ENCODE peak calls at places on chromosome 6, in six cellular contexts. K is left lung; P is left ventricle myocardium inferior; B is endodermal cell; Y is body of pancreas; V is CD4-positive, alpha-beta memory T cell. A is an unnamed sample. For H3K4me1, the result is how much of the 10 kb centered on the place peaks cover.

GRCh38 chr6:55445648-55446204 is 118.5 kb downstream of the GFRAL start:
- DNase-seq in K (no peak), P (no peak), B (no peak), Y (no peak), V (no peak), A (no peak)

GRCh38 chr6:166318227-166318626 is 10.0 kb upstream of the PRR18 start:
- DNase-seq in K (no peak), P (no peak), B (peak), Y (no peak), V (no peak), A (no peak)

GRCh38 chr6:52108128-52108527 is 20.7 kb upstream of the PKHD1 start:
- DNase-seq in K (no peak), P (no peak), B (peak), Y (no peak), V (no peak), A (no peak)

GRCh38 chr6:138393871-138394783 is 9.9 kb upstream of the HEBP2 start:
- DNase-seq in K (no peak), P (no peak), B (no peak), Y (no peak), V (no peak), A (no peak)

GRCh38 chr6:161837449-161837735 is 563.5 kb upstream of the AGPAT4 start:
- DNase-seq in K (no peak), P (no peak), B (no peak), Y (no peak), V (no peak), A (no peak)

GRCh38 chr6:138765896-138766487 is 7.6 kb upstream of the CCDC28A start:
- DNase-seq in K (no peak), P (no peak), B (no peak), Y (peak), V (peak), A (no peak)

GRCh38 chr6:6943411-6943810 is 164.3 kb upstream of the RREB1 start:
- DNase-seq in K (no peak), P (no peak), B (no peak), Y (no peak), V (no peak), A (no peak)

GRCh38 chr6:143167224-143167623 is 106.5 kb downstream of the AIG1 start:
- DNase-seq in K (no peak), P (no peak), B (no peak), Y (no peak), V (no peak), A (no peak)

GRCh38 chr6:41531591-41532582 is 14.3 kb upstream of the FOXP4 start:
- DNase-seq in K (no peak), P (no peak), B (peak), Y (no peak), V (peak), A (no peak)

GRCh38 chr6:33072508-33073100 is 845 bp downstream of the HLA-DPA1 start:
- DNase-seq in K (no peak), P (no peak), B (no peak), Y (no peak), V (no peak), A (no peak)
- H3K4me1 ChIP-seq in K (half or more), P (under half), B (under half), Y (under half), V (under half), A (under half)

GRCh38 chr6:144583614-144583954 is 298.4 kb downstream of the UTRN start:
- DNase-seq in K (no peak), P (no peak), B (no peak), Y (no peak), V (no peak), A (no peak)
- H3K4me1 ChIP-seq in K (under half), P (under half), B (under half), Y (under half), V (under half), A (under half)

GRCh38 chr6:324116-324728 is 31.9 kb downstream of the DUSP22 start:
- DNase-seq in K (no peak), P (no peak), B (peak), Y (no peak), V (no peak), A (no peak)

GRCh38 chr6:323730-324088 is 31.4 kb downstream of the DUSP22 start:
- DNase-seq in K (no peak), P (no peak), B (no peak), Y (no peak), V (no peak), A (no peak)

GRCh38 chr6:322205-322930 is 30.1 kb downstream of the DUSP22 start:
- DNase-seq in K (no peak), P (no peak), B (peak), Y (no peak), V (no peak), A (no peak)

GRCh38 chr6:324729-325125 is 32.4 kb downstream of the DUSP22 start:
- DNase-seq in K (no peak), P (no peak), B (peak), Y (no peak), V (no peak), A (no peak)

GRCh38 chr6:322940-323729 is 30.8 kb downstream of the DUSP22 start:
- DNase-seq in K (no peak), P (no peak), B (no peak), Y (no peak), V (no peak), A (no peak)
- H3K4me1 ChIP-seq in K (under half), P (under half), B (under half), Y (under half), V (under half), A (under half)

GRCh38 chr6:118908441-118908840 is 14.5 kb downstream of the ASF1A start:
- DNase-seq in K (no peak), P (no peak), B (no peak), Y (no peak), V (no peak), A (no peak)

GRCh38 chr6:118905084-118905483 is 11.1 kb downstream of the ASF1A start:
- DNase-seq in K (no peak), P (no peak), B (no peak), Y (no peak), V (no peak), A (no peak)

GRCh38 chr6:118903691-118904090 is 9.7 kb downstream of the ASF1A start:
- DNase-seq in K (no peak), P (no peak), B (peak), Y (no peak), V (no peak), A (no peak)

GRCh38 chr6:118903134-118903533 is 9.2 kb downstream of the ASF1A start:
- DNase-seq in K (no peak), P (no peak), B (no peak), Y (no peak), V (no peak), A (no peak)

GRCh38 chr6:118905851-118906250 is 11.9 kb downstream of the ASF1A start:
- DNase-seq in K (no peak), P (no peak), B (no peak), Y (no peak), V (no peak), A (no peak)
- H3K4me1 ChIP-seq in K (under half), P (under half), B (under half), Y (under half), V (half or more), A (under half)

DNA sequence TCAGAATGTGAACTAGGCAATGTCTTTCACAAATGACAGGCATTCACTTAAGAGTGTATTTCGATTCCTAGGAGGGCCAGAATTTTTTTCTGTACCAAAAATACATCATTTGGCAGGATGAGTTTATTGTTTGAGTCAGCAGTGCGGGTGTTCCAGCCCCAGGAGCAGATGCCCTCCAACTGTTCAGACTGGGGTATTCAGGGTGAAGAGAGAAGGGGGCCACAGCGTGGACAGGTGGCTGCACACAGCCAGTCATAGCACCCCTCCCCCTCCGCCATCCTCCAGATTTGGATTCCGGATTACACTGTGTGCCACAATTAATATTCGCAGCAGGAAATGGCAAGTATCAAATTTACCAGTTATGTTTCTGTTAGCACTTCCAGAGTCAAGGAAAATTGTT is 38.6 kb downstream of the RIPOR2 start:
- DNase-seq in K (no peak), P (no peak), B (no peak), Y (no peak), V (no peak), A (no peak)
- H3K4me1 ChIP-seq in K (under half), P (under half), B (under half), Y (under half), V (half or more), A (under half)

A was measured in thyroid gland.